ENCODE peak calls at places on chromosomes 16 and 17, in nine cellular contexts. I, C, O, W, V, H, A, M and Q are unnamed samples. For H3K4me1, the result is how much of the 10 kb centered on the place peaks cover.

GRCh38 chr16:68116256-68116853 is 31.2 kb downstream of the NFATC3 start:
- DNase-seq in I (peak), C (no peak), O (no peak), W (no peak), V (no peak), H (no peak), A (no peak), M (no peak), Q (no peak)

GRCh38 chr16:10136916-10137315 is 45.3 kb downstream of the GRIN2A start:
- DNase-seq in I (no peak), C (no peak), O (no peak), W (no peak), V (peak), H (no peak), A (no peak), M (no peak), Q (no peak)

GRCh38 chr17:79840204-79840988 is 1.2 kb upstream of the CBX4 start:
- DNase-seq in I (no peak), C (no peak), O (peak), W (peak), V (peak), H (peak), A (peak), M (no peak), Q (no peak)

GRCh38 chr17:19946921-19947320 is 30.7 kb downstream of the AKAP10 start:
- DNase-seq in I (no peak), C (no peak), O (no peak), W (no peak), V (no peak), H (no peak), A (no peak), M (no peak), Q (no peak)

GRCh38 chr17:80026359-80027042 is 9.2 kb downstream of the TBC1D16 start:
- DNase-seq in I (no peak), C (no peak), O (no peak), W (peak), V (no peak), H (no peak), A (no peak), M (no peak), Q (no peak)

GRCh38 chr17:47219621-47220475 is 10.7 kb downstream of the MYL4 start:
- DNase-seq in I (no peak), C (no peak), O (no peak), W (no peak), V (no peak), H (no peak), A (no peak), M (no peak), Q (no peak)

GRCh38 chr17:42153919-42154491 is 784 bp downstream of the RAB5C start:
- DNase-seq in I (peak), C (no peak), O (no peak), W (no peak), V (peak), H (no peak), A (no peak), M (no peak), Q (no peak)

GRCh38 chr17:64378890-64379354 is 11.7 kb downstream of the PECAM1 start:
- DNase-seq in I (no peak), C (no peak), O (no peak), W (no peak), V (no peak), H (no peak), A (no peak), M (no peak), Q (no peak)

GRCh38 chr17:36657763-36658490 is 56.5 kb downstream of the MRM1 start:
- DNase-seq in I (peak), C (no peak), O (no peak), W (no peak), V (peak), H (no peak), A (peak), M (no peak), Q (no peak)

GRCh38 chr17:63702223-63702577 is 2.3 kb upstream of the LIMD2 start:
- DNase-seq in I (no peak), C (no peak), O (no peak), W (no peak), V (no peak), H (peak), A (no peak), M (no peak), Q (no peak)

GRCh38 chr17:50839591-50840310 is 4.4 kb downstream of the WFIKKN2 start:
- DNase-seq in I (no peak), C (no peak), O (no peak), W (no peak), V (no peak), H (no peak), A (no peak), M (no peak), Q (peak)

GRCh38 chr16:69482410-69482951 is 58.1 kb downstream of the CYB5B start:
- DNase-seq in I (no peak), C (no peak), O (peak), W (peak), V (no peak), H (no peak), A (no peak), M (no peak), Q (no peak)

GRCh38 chr17:62966426-62967110 is 533 bp downstream of the TANC2 start:
- DNase-seq in I (no peak), C (no peak), O (no peak), W (peak), V (peak), H (peak), A (no peak), M (no peak), Q (no peak)

GRCh38 chr17:48497103-48497502 is 33.7 kb downstream of the HOXB1 start:
- DNase-seq in I (no peak), C (no peak), O (no peak), W (no peak), V (no peak), H (no peak), A (no peak), M (no peak), Q (no peak)

GRCh38 chr17:66337268-66337667 is 34.9 kb downstream of the PRKCA start:
- DNase-seq in I (no peak), C (no peak), O (no peak), W (no peak), V (no peak), H (no peak), A (no peak), M (no peak), Q (no peak)

GRCh38 chr17:29565643-29566472 is 979 bp downstream of the ABHD15 start:
- DNase-seq in I (no peak), C (peak), O (peak), W (peak), V (peak), H (peak), A (peak), M (no peak), Q (no peak)

GRCh38 chr16:57486858-57487834 is 853 bp upstream of the DOK4 start:
- DNase-seq in I (no peak), C (no peak), O (no peak), W (no peak), V (no peak), H (peak), A (no peak), M (no peak), Q (no peak)

GRCh38 chr17:77366558-77367245 is 225.9 kb downstream of the SEC14L1 start:
- DNase-seq in I (no peak), C (no peak), O (peak), W (no peak), V (no peak), H (peak), A (peak), M (no peak), Q (no peak)

GRCh38 chr16:23132921-23133532 is 16.2 kb downstream of the USP31 start:
- DNase-seq in I (no peak), C (no peak), O (peak), W (no peak), V (no peak), H (no peak), A (no peak), M (no peak), Q (no peak)

GRCh38 chr17:30378797-30379302 is at the start of gene CPD:
- DNase-seq in I (peak), C (peak), O (peak), W (peak), V (peak), H (peak), A (peak), M (peak), Q (peak)

GRCh38 chr17:76048025-76048605 is 21.0 kb upstream of the EVPL start:
- DNase-seq in I (no peak), C (no peak), O (no peak), W (no peak), V (no peak), H (no peak), A (no peak), M (no peak), Q (no peak)

GRCh38 chr17:48929812-48930165 is 14.9 kb downstream of the SNF8 start:
- DNase-seq in I (no peak), C (no peak), O (no peak), W (no peak), V (no peak), H (no peak), A (no peak), M (no peak), Q (no peak)

GRCh38 chr16:71338632-71339031 is 19.9 kb upstream of the CALB2 start:
- DNase-seq in I (no peak), C (no peak), O (no peak), W (no peak), V (no peak), H (no peak), A (no peak), M (no peak), Q (no peak)

GRCh38 chr17:11150946-11151345 is 90.1 kb upstream of the SHISA6 start:
- DNase-seq in I (no peak), C (no peak), O (no peak), W (no peak), V (no peak), H (no peak), A (no peak), M (no peak), Q (no peak)

GRCh38 chr17:7843536-7844291 is 9.7 kb downstream of the KDM6B start:
- DNase-seq in I (peak), C (no peak), O (peak), W (peak), V (peak), H (peak), A (peak), M (peak), Q (peak)

GRCh38 chr17:59846391-59847165 is 46.2 kb downstream of the TUBD1 start:
- DNase-seq in I (no peak), C (peak), O (peak), W (peak), V (peak), H (no peak), A (no peak), M (peak), Q (no peak)

GRCh38 chr17:68349157-68349556 is 57.9 kb downstream of the ARSG start:
- DNase-seq in I (no peak), C (no peak), O (no peak), W (no peak), V (no peak), H (no peak), A (no peak), M (no peak), Q (no peak)

GRCh38 chr17:43723697-43724359 is 34.8 kb downstream of the SOST start:
- DNase-seq in I (no peak), C (peak), O (no peak), W (no peak), V (no peak), H (no peak), A (no peak), M (no peak), Q (no peak)

GRCh38 chr17:67474081-67474661 is 97.1 kb downstream of the PITPNC1 start:
- DNase-seq in I (no peak), C (no peak), O (peak), W (peak), V (peak), H (no peak), A (no peak), M (no peak), Q (no peak)

GRCh38 chr17:59493867-59494266 is 71.5 kb upstream of the DHX40 start:
- DNase-seq in I (peak), C (no peak), O (no peak), W (no peak), V (peak), H (no peak), A (peak), M (no peak), Q (no peak)

GRCh38 chr16:85750827-85751641 is at the start of gene C16orf74:
- DNase-seq in I (peak), C (no peak), O (no peak), W (peak), V (peak), H (peak), A (peak), M (no peak), Q (no peak)

GRCh38 chr16:56259425-56259779 is 68.1 kb downstream of the GNAO1 start:
- DNase-seq in I (no peak), C (no peak), O (no peak), W (no peak), V (no peak), H (no peak), A (no peak), M (no peak), Q (no peak)
- H3K4me1 ChIP-seq in I (under half), C (under half), O (half or more), W (under half), V (under half), H (under half), A (under half), M (under half), Q (under half)

GRCh38 chr17:28475151-28475900 is 1.9 kb downstream of the SLC13A2 start:
- DNase-seq in I (no peak), C (no peak), O (peak), W (no peak), V (no peak), H (no peak), A (no peak), M (no peak), Q (no peak)

GRCh38 chr17:28474035-28474640 is 694 bp downstream of the SLC13A2 start:
- DNase-seq in I (no peak), C (no peak), O (peak), W (no peak), V (no peak), H (no peak), A (no peak), M (no peak), Q (no peak)

GRCh38 chr17:28472871-28473497 is 460 bp upstream of the SLC13A2 start:
- DNase-seq in I (no peak), C (no peak), O (peak), W (no peak), V (no peak), H (no peak), A (no peak), M (no peak), Q (no peak)

GRCh38 chr17:28471531-28472342 is 1.7 kb upstream of the SLC13A2 start:
- DNase-seq in I (no peak), C (no peak), O (peak), W (no peak), V (no peak), H (no peak), A (no peak), M (no peak), Q (no peak)

GRCh38 chr17:28473542-28473941 is at the start of gene SLC13A2:
- DNase-seq in I (no peak), C (no peak), O (peak), W (no peak), V (no peak), H (no peak), A (no peak), M (no peak), Q (no peak)
- TF ChIP-seq POLR2AphosphoS5 in I (no peak), C (no peak), O (no peak), W (no peak), V (no peak), H (no peak), A (no peak), M (no peak), Q (no peak)

GRCh38 chr16:87265261-87265660 is 51.9 kb downstream of the C16orf95 start:
- DNase-seq in I (no peak), C (no peak), O (no peak), W (no peak), V (no peak), H (no peak), A (no peak), M (no peak), Q (no peak)
- H3K4me1 ChIP-seq in I (under half), C (under half), O (under half), W (under half), V (under half), H (under half), A (under half), M (under half), Q (under half)

GRCh38 chr16:48203974-48204824 is 39.9 kb upstream of the LONP2 start:
- DNase-seq in I (no peak), C (no peak), O (no peak), W (no peak), V (no peak), H (no peak), A (no peak), M (no peak), Q (no peak)
- TF ChIP-seq POLR2AphosphoS5 in I (no peak), C (no peak), O (no peak), W (no peak), V (no peak), H (no peak), A (no peak), M (no peak), Q (no peak)

GRCh38 chr17:39703913-39704312 is 4.0 kb downstream of the ERBB2 start:
- DNase-seq in I (no peak), C (no peak), O (no peak), W (no peak), V (no peak), H (no peak), A (no peak), M (no peak), Q (no peak)

GRCh38 chr17:39702901-39703893 is 3.3 kb downstream of the ERBB2 start:
- DNase-seq in I (no peak), C (no peak), O (no peak), W (peak), V (no peak), H (no peak), A (no peak), M (no peak), Q (no peak)

GRCh38 chr17:39706383-39706782 is 6.5 kb downstream of the ERBB2 start:
- DNase-seq in I (no peak), C (no peak), O (no peak), W (no peak), V (no peak), H (no peak), A (no peak), M (no peak), Q (no peak)

GRCh38 chr17:39705786-39706348 is 6.0 kb downstream of the ERBB2 start:
- DNase-seq in I (no peak), C (peak), O (no peak), W (peak), V (no peak), H (no peak), A (no peak), M (no peak), Q (no peak)

GRCh38 chr17:39704821-39705551 is 5.1 kb downstream of the ERBB2 start:
- DNase-seq in I (no peak), C (no peak), O (no peak), W (peak), V (peak), H (no peak), A (no peak), M (no peak), Q (no peak)
- H3K4me1 ChIP-seq in I (under half), C (under half), O (under half), W (under half), V (under half), H (under half), A (under half), M (under half), Q (half or more)

GRCh38 chr16:66741131-66741900 is 10.1 kb downstream of the DYNC1LI2 start:
- DNase-seq in I (peak), C (peak), O (peak), W (peak), V (no peak), H (no peak), A (peak), M (peak), Q (no peak)
- TF ChIP-seq POLR2AphosphoS5 in I (no peak), C (peak), O (peak), W (peak), V (no peak), H (peak), A (no peak), M (peak), Q (peak)

DNA sequence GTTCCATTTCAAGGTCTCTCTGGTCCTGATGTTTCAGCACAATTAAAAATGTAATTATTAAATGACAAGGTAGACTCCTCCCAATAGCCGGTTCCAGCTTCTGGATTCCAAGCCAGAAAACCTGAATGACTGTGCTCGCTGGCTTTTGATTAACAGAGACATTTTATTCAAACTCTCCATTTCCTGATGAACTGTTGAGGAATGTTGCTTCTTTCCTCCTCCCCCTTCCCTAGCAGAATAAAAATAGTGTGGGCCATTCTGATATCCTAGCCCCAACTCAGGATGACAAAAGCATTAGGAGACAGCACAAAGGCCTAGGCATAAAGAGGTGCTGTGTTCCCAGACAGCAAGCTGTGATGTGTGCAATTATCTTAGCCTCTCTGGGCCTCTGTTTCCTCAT is 127.1 kb upstream of the RCVRN start:
- DNase-seq in I (no peak), C (no peak), O (no peak), W (no peak), V (peak), H (no peak), A (no peak), M (no peak), Q (no peak)
- H3K4me1 ChIP-seq in I (under half), C (under half), O (under half), W (under half), V (under half), H (half or more), A (under half), M (under half), Q (under half)